ENCODE peak calls at places on chromosomes 5 and 9, in eight cellular contexts. M is AG04450; Y is CD4-positive, CD25-positive, alpha-beta regulatory T cell; I is psoas muscle; Q is endodermal cell; X is colonic mucosa; U is A673; O is PC-9. F is an unnamed sample. For H3K9me3, the result is how much of the 10 kb centered on the place peaks cover.

GRCh38 chr5:147140558-147140957 is 94.3 kb upstream of the STK32A start:
- DNase-seq in Q (no peak), O (no peak), U (no peak), I (no peak), Y (no peak), M (no peak), X (no peak), F (no peak)

GRCh38 chr5:83662558-83662957 is 58.1 kb downstream of the HAPLN1 start:
- DNase-seq in O (no peak), U (no peak), Y (peak), I (no peak), M (no peak), X (no peak), Q (no peak), F (no peak)

GRCh38 chr5:85920984-85921383 is 696.8 kb upstream of the COX7C start:
- DNase-seq in X (no peak), I (no peak), U (no peak), Q (no peak), Y (no peak), M (no peak), O (no peak), F (peak)

GRCh38 chr9:132078369-132079356 is 1.0 kb downstream of the MED27 start:
- DNase-seq in I (peak), Y (peak), O (peak), U (peak), M (no peak), Q (no peak), X (peak), F (no peak)

GRCh38 chr9:6852243-6852963 is 94.6 kb downstream of the KDM4C start:
- DNase-seq in Y (no peak), Q (peak), U (no peak), O (no peak), I (no peak), M (no peak), X (no peak), F (no peak)

GRCh38 chr5:81749562-81750307 is 1.2 kb downstream of the SSBP2 start:
- DNase-seq in O (peak), Q (peak), M (no peak), U (peak), Y (peak), I (peak), X (peak), F (peak)

GRCh38 chr5:38500861-38501260 is 55.6 kb downstream of the LIFR start:
- DNase-seq in Q (peak), M (peak), U (peak), Y (no peak), X (no peak), I (no peak), O (peak), F (no peak)

GRCh38 chr9:72362118-72362531 is 2.9 kb downstream of the ZFAND5 start:
- DNase-seq in O (no peak), U (no peak), Y (no peak), X (no peak), Q (no peak), M (no peak), I (no peak), F (no peak)

GRCh38 chr9:75039804-75040203 is 11.7 kb upstream of the CARNMT1 start:
- DNase-seq in O (no peak), Y (no peak), U (no peak), I (no peak), X (no peak), M (no peak), Q (no peak), F (no peak)

GRCh38 chr9:122252796-122253195 is 11.8 kb downstream of the RBM18 start:
- DNase-seq in O (no peak), M (no peak), Q (no peak), X (no peak), I (no peak), Y (no peak), U (no peak), F (no peak)

GRCh38 chr5:127892467-127893207 is 189.4 kb downstream of the CCDC192 start:
- DNase-seq in I (no peak), X (no peak), Q (no peak), U (peak), M (peak), Y (no peak), O (peak), F (no peak)

GRCh38 chr5:7897014-7897600 is 28.2 kb downstream of the MTRR start:
- DNase-seq in U (peak), I (no peak), Q (peak), X (no peak), Y (peak), O (peak), M (no peak), F (no peak)

GRCh38 chr5:154269414-154269813 is 78.9 kb downstream of the GALNT10 start:
- DNase-seq in Y (no peak), Q (no peak), U (no peak), O (no peak), X (no peak), I (no peak), M (no peak), F (no peak)

GRCh38 chr5:6814816-6815215 is 101.6 kb downstream of the TENT4A start:
- DNase-seq in X (no peak), Y (no peak), U (no peak), Q (no peak), M (no peak), O (no peak), I (no peak), F (no peak)

GRCh38 chr5:9790276-9790675 is 160.1 kb upstream of the TAS2R1 start:
- DNase-seq in Q (no peak), U (no peak), I (no peak), M (no peak), X (no peak), O (no peak), Y (no peak), F (no peak)

GRCh38 chr5:59503223-59503622 is 390.3 kb downstream of the PDE4D start:
- DNase-seq in O (no peak), I (no peak), Q (no peak), M (no peak), U (no peak), Y (no peak), X (no peak), F (no peak)

GRCh38 chr9:7324031-7324654 is 475.4 kb downstream of the DMAC1 start:
- DNase-seq in Q (no peak), O (no peak), Y (no peak), I (no peak), X (no peak), U (peak), M (no peak), F (no peak)

GRCh38 chr9:89522261-89522978 is 24.5 kb upstream of the SEMA4D start:
- DNase-seq in Y (peak), X (peak), O (no peak), M (no peak), Q (no peak), I (no peak), U (no peak), F (no peak)

GRCh38 chr9:16572005-16572727 is 298.3 kb downstream of the BNC2 start:
- DNase-seq in U (no peak), M (no peak), X (peak), Q (no peak), I (no peak), Y (no peak), O (no peak), F (no peak)

GRCh38 chr9:134174073-134174449 is 9.7 kb upstream of the RNU6ATAC start:
- DNase-seq in X (no peak), I (peak), Q (no peak), M (no peak), U (no peak), O (no peak), Y (no peak), F (peak)

GRCh38 chr9:133821606-133822438 is 83.7 kb upstream of the SARDH start:
- DNase-seq in U (no peak), I (no peak), X (no peak), Q (no peak), M (no peak), Y (no peak), O (no peak), F (no peak)

GRCh38 chr5:126519637-126520592 is 75.1 kb downstream of the ALDH7A1 start:
- DNase-seq in O (no peak), I (no peak), Y (no peak), U (no peak), Q (no peak), X (peak), M (no peak), F (no peak)

GRCh38 chr5:150458819-150459557 is 9.4 kb upstream of the RPS14 start:
- DNase-seq in Y (peak), M (no peak), U (peak), X (peak), Q (peak), O (peak), I (peak), F (peak)

GRCh38 chr9:88477300-88477751 is 57.7 kb upstream of the NXNL2 start:
- DNase-seq in U (no peak), O (no peak), M (peak), Q (no peak), X (no peak), I (no peak), Y (peak), F (no peak)

GRCh38 chr9:96080364-96080763 is 204.9 kb downstream of the ERCC6L2 start:
- DNase-seq in X (no peak), Y (no peak), O (peak), I (no peak), Q (no peak), U (no peak), M (no peak), F (no peak)

GRCh38 chr5:32679218-32679617 is 31.9 kb upstream of the NPR3 start:
- DNase-seq in I (no peak), X (no peak), U (peak), O (no peak), Y (no peak), Q (no peak), M (no peak), F (no peak)

GRCh38 chr5:157253547-157253946 is 12.4 kb upstream of the CYFIP2 start:
- DNase-seq in M (peak), O (peak), I (no peak), Y (no peak), U (peak), X (peak), Q (peak), F (no peak)

GRCh38 chr9:30758726-30759446 is 1625.6 kb upstream of the ACO1 start:
- DNase-seq in X (no peak), I (peak), M (no peak), U (no peak), O (no peak), Q (no peak), Y (no peak), F (no peak)

GRCh38 chr5:102536323-102536928 is 37.6 kb upstream of the SLCO6A1 start:
- DNase-seq in I (no peak), U (peak), O (no peak), Y (no peak), X (no peak), Q (no peak), M (no peak), F (no peak)

GRCh38 chr5:125317546-125317995 is 571.1 kb upstream of the ZNF608 start:
- DNase-seq in U (no peak), I (no peak), Q (no peak), Y (no peak), X (no peak), M (no peak), O (no peak), F (no peak)

GRCh38 chr9:124017929-124018730 is 6.6 kb downstream of the LHX2 start:
- DNase-seq in M (no peak), Q (peak), I (no peak), Y (no peak), X (no peak), O (no peak), U (no peak), F (no peak)

GRCh38 chr5:160165137-160166068 is 46.2 kb upstream of the PWWP2A start:
- DNase-seq in X (peak), Q (peak), Y (no peak), I (peak), U (peak), M (peak), O (peak), F (peak)

GRCh38 chr5:34791761-34792244 is 47.2 kb upstream of the TTC23L start:
- DNase-seq in Y (no peak), I (no peak), Q (peak), U (no peak), O (no peak), X (no peak), M (no peak), F (no peak)

GRCh38 chr5:176535101-176535654 is 2.0 kb downstream of the RNF44 start:
- DNase-seq in U (no peak), M (no peak), Y (peak), X (peak), O (peak), Q (peak), I (no peak), F (no peak)

GRCh38 chr5:96709152-96709821 is 47.1 kb downstream of the CAST start:
- DNase-seq in Q (no peak), I (no peak), M (no peak), U (no peak), O (no peak), Y (no peak), X (no peak), F (no peak)

DNA sequence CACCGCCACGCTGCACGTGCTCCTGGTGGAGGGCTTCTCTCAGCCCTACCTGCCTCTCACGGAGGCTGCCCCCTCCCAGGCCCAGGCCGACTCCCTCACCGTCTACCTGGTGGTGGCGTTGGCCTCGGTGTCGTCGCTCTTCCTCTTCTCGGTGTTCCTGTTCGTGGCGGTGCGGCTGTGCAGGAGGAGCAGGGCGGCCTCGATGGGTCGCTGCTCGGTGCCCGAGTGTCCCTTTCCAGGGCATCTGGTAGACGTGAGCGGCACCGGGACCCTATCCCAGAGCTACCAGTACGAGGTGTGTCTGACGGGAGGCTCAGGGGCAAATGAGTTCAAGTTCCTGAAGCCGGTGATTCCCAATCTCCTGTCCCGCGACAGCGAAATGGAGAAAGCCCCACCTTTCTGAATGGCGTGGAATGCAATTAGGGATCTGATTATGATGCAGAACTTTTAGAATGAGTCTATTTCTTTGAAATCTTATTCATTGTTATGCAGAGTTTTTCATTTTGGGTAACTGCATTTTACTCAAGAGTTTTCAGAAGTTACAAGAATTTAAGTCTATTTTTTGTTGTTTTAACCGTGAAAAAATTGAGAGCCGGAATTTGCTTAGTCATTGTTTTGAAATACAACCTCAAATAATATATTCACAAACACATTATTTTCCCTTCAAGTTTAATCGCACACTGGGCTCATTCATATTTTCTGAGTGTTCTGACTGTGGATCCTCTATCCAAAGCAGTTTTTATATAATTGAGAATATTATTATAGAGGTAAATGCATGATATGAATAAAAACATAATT is 8.5 kb upstream of the PCDHB15 start:
- DNase-seq in I (no peak), U (no peak), Q (no peak), M (no peak), X (no peak), Y (no peak), O (no peak), F (no peak)
- H3K9me3 ChIP-seq in I (under half), U (under half), Q (under half), M (under half), X (under half), Y (under half), O (under half), F (under half)

GRCh38 chr5:171314728-171315385 is 5.8 kb downstream of the TLX3 start:
- DNase-seq in M (no peak), U (no peak), Q (peak), O (no peak), X (no peak), I (peak), Y (no peak), F (no peak)

GRCh38 chr5:171311698-171312083 is 2.6 kb downstream of the TLX3 start:
- DNase-seq in U (no peak), X (no peak), O (no peak), Q (no peak), I (no peak), M (no peak), Y (no peak), F (no peak)

GRCh38 chr5:171312129-171312819 is 3.2 kb downstream of the TLX3 start:
- DNase-seq in I (no peak), Q (peak), X (no peak), O (no peak), Y (no peak), M (no peak), U (no peak), F (no peak)

GRCh38 chr5:171315386-171315891 is 6.4 kb downstream of the TLX3 start:
- DNase-seq in M (no peak), I (no peak), X (no peak), U (no peak), Q (no peak), O (no peak), Y (no peak), F (no peak)

GRCh38 chr5:171313481-171314206 is 4.6 kb downstream of the TLX3 start:
- DNase-seq in Q (no peak), O (no peak), X (no peak), M (no peak), Y (no peak), U (no peak), I (no peak), F (no peak)
- H3K9me3 ChIP-seq in Q (under half), O (under half), X (under half), M (under half), Y (under half), U (under half), I (under half), F (under half)

GRCh38 chr5:1428107-1428506 is 17.1 kb downstream of the SLC6A3 start:
- DNase-seq in X (no peak), Y (no peak), Q (no peak), O (no peak), I (no peak), U (no peak), M (no peak), F (no peak)

GRCh38 chr5:1431021-1431811 is 14.0 kb downstream of the SLC6A3 start:
- DNase-seq in U (no peak), Q (no peak), Y (no peak), X (no peak), I (peak), M (no peak), O (no peak), F (no peak)

GRCh38 chr5:1429066-1429465 is 16.2 kb downstream of the SLC6A3 start:
- DNase-seq in U (no peak), Q (no peak), I (no peak), Y (no peak), M (no peak), O (no peak), X (no peak), F (no peak)

GRCh38 chr5:1430121-1430795 is 15.0 kb downstream of the SLC6A3 start:
- DNase-seq in Q (peak), Y (no peak), M (no peak), I (peak), O (no peak), X (no peak), U (no peak), F (no peak)

DNA sequence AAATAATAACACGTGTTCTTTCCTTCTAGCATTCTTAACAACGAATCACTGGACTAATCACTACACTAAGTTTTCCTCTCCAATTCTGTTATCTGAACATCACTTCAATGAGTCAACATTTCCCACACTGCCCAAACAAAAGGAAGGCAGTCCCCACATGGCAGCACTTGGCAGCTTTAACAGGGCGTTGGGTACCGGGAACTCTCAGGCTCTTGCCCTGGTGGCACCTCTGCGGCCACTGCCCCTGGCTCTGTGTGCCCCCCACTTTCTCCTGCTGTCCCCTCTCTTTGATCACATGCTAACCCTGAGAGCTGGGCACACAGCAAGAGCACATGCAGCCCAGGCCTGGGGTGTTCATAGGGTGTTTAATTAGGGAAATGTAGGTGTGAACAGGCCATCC is 15.7 kb downstream of the SLC6A3 start:
- DNase-seq in M (no peak), I (peak), O (no peak), Y (no peak), Q (peak), X (no peak), U (no peak), F (no peak)
- H3K9me3 ChIP-seq in M (half or more), I (under half), O (under half), Y (under half), Q (under half), X (under half), U (under half), F (under half)

DNA sequence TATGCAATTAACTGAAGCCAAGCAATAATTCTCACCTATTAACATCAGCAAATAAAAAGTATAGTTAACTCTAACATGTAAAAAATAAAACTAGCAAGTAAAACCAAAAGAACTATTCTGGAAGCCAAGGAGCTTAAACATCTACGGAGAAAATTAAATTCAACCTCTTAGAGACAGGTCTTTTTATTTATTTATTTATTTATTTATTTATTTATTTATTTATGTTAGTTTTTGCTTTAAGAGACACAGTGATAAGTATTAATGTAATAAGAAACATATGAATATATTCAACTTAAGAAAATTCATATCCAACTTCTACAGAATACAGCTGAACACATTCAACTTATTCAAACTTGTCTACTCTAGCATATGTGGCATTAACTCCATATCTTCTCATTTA is 472.1 kb upstream of the IZUMO3 start:
- DNase-seq in M (no peak), I (no peak), Q (no peak), O (no peak), Y (no peak), X (no peak), U (no peak), F (no peak)
- H3K9me3 ChIP-seq in M (under half), I (under half), Q (under half), O (under half), Y (under half), X (under half), U (under half), F (under half)

DNA sequence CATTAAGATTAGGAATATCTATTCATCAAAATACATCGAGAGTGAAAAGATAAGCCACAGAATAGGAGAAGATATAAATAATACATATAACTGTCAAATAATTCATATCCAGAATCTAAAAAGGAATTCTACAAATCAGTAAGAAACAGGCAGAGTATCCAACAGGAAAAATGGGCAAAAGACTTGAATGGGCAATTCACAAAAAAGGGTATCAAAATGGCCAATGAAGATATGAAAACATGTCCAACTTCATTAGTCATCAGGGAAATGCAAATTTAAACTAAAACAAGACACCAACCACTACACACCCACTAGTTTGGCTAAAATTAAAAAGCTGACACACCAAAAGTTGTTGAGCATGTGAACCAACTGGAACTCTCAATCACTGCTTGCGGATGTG is 206.9 kb upstream of the TBC1D2 start:
- DNase-seq in Q (no peak), I (no peak), X (no peak), Y (no peak), O (no peak), U (no peak), M (no peak), F (no peak)
- H3K9me3 ChIP-seq in Q (under half), I (under half), X (under half), Y (under half), O (under half), U (under half), M (under half), F (under half)

GRCh38 chr5:131845828-131846227 is 49.0 kb upstream of the FNIP1 start:
- DNase-seq in X (no peak), Y (no peak), M (no peak), I (no peak), O (no peak), U (no peak), Q (no peak), F (no peak)
- H3K9me3 ChIP-seq in X (under half), Y (under half), M (under half), I (under half), O (under half), U (under half), Q (under half), F (under half)

F was measured in pancreas.